ENCODE peak calls at places on chromosomes 13 and 19, in eight cellular contexts. T, B, S, K, Z, X, Q and F are unnamed samples.

GRCh38 chr13:45196091-45196490 is 4.8 kb downstream of the KCTD4 start:
- DNase-seq in T (no peak), S (no peak), Q (no peak), Z (no peak), B (no peak), K (no peak), X (no peak), F (no peak)

GRCh38 chr13:36421447-36421846 is 10.8 kb upstream of the CCNA1 start:
- DNase-seq in B (no peak), Q (no peak), X (no peak), S (no peak), Z (no peak), K (no peak), T (no peak), F (no peak)

GRCh38 chr19:17420267-17420924 is 549 bp downstream of the MVB12A start:
- DNase-seq in K (no peak), T (peak; percentile 59), S (no peak), B (peak; percentile 65), X (no peak), Z (no peak), Q (no peak), F (peak; percentile 29)

GRCh38 chr19:39407394-39407643 is 672 bp downstream of the ZFP36 start:
- DNase-seq in Q (no peak), B (no peak), T (no peak), K (no peak), S (no peak), X (no peak), Z (no peak), F (no peak)

GRCh38 chr13:102799544-102800144 is 725 bp downstream of the BIVM start:
- DNase-seq in X (peak; percentile 13), Z (no peak), K (peak; percentile 8), S (no peak), B (peak; percentile 81), T (peak; percentile 79), Q (peak; percentile 20), F (no peak)

GRCh38 chr19:23318143-23318542 is 67.9 kb upstream of the ZNF724 start:
- DNase-seq in S (no peak), B (no peak), T (no peak), Z (no peak), K (no peak), Q (no peak), X (no peak), F (no peak)

GRCh38 chr13:78161266-78161665 is 242.6 kb upstream of the EDNRB start:
- DNase-seq in X (no peak), S (no peak), Q (no peak), B (no peak), Z (no peak), T (no peak), K (no peak), F (no peak)

GRCh38 chr13:65843314-65843731 is 1386.8 kb downstream of the PCDH9 start:
- DNase-seq in K (no peak), T (no peak), B (no peak), Q (no peak), X (no peak), S (no peak), Z (no peak), F (no peak)

GRCh38 chr19:56263319-56263718 is 9.2 kb upstream of the EDDM13 start:
- DNase-seq in X (no peak), T (no peak), Q (no peak), Z (no peak), S (no peak), B (no peak), K (no peak), F (no peak)

GRCh38 chr13:95641291-95641811 is 3.2 kb downstream of the DZIP1 start:
- DNase-seq in B (no peak), X (no peak), Z (no peak), Q (peak; percentile 8), T (no peak), S (no peak), K (no peak), F (peak; percentile 16)

GRCh38 chr19:52748336-52748950 is 13.6 kb upstream of the ZNF611 start:
- DNase-seq in Q (no peak), B (peak; percentile 50), S (no peak), X (no peak), Z (no peak), K (peak; percentile 22), T (no peak), F (peak; percentile 9)

GRCh38 chr13:25886438-25887214 is 165.2 kb downstream of the SHISA2 start:
- DNase-seq in Z (no peak), K (no peak), B (no peak), Q (no peak), X (no peak), S (no peak), T (no peak), F (no peak)

GRCh38 chr19:39171479-39172465 is 25.0 kb upstream of the NCCRP1 start:
- DNase-seq in K (no peak), T (no peak), S (no peak), X (no peak), B (peak; percentile 2), Q (no peak), Z (no peak), F (no peak)

GRCh38 chr13:107807306-107808073 is 407.8 kb downstream of the LIG4 start:
- DNase-seq in T (no peak), Z (no peak), X (no peak), Q (no peak), K (no peak), S (peak; percentile 55), B (peak; percentile 97), F (no peak)

GRCh38 chr13:50257646-50258045 is 242.4 kb downstream of the KCNRG start:
- DNase-seq in X (no peak), T (no peak), K (no peak), Z (no peak), Q (no peak), B (no peak), S (no peak), F (no peak)

GRCh38 chr13:74978596-74978995 is 503.4 kb downstream of the TBC1D4 start:
- DNase-seq in X (no peak), S (no peak), K (no peak), Q (no peak), T (no peak), B (peak; percentile 25), Z (no peak), F (no peak)

GRCh38 chr13:76019421-76020044 is 383.4 kb downstream of the LMO7 start:
- DNase-seq in Q (peak; percentile 47), B (no peak), K (no peak), X (no peak), Z (no peak), S (no peak), T (no peak), F (peak; percentile 38)

GRCh38 chr13:110559429-110559943 is 2.0 kb downstream of the RAB20 start:
- DNase-seq in T (no peak), Z (no peak), K (no peak), S (no peak), B (no peak), X (no peak), Q (no peak), F (peak; percentile 75)

GRCh38 chr19:1237754-1238372 is at the start of gene CBARP:
- DNase-seq in B (peak; percentile 54), X (peak; percentile 51), Z (peak; percentile 52), Q (peak; percentile 56), S (no peak), T (no peak), K (peak; percentile 15), F (no peak)

GRCh38 chr13:76385606-76386005 is 500.6 kb downstream of the KCTD12 start:
- DNase-seq in X (no peak), S (no peak), T (no peak), B (no peak), Q (no peak), Z (no peak), K (no peak), F (no peak)

GRCh38 chr19:6729573-6730152 is 7.7 kb downstream of the GPR108 start:
- DNase-seq in K (no peak), T (no peak), S (no peak), X (no peak), B (no peak), Q (no peak), Z (no peak), F (no peak)

GRCh38 chr19:577439-578392 is 5.3 kb downstream of the BSG start:
- DNase-seq in Z (no peak), Q (no peak), B (no peak), S (no peak), T (no peak), K (no peak), X (no peak), F (no peak)

GRCh38 chr13:44211753-44212152 is 161.9 kb upstream of the SERP2 start:
- DNase-seq in B (peak; percentile 86), X (no peak), Q (no peak), Z (no peak), K (no peak), T (no peak), S (no peak), F (no peak)

GRCh38 chr19:40055832-40056504 is at the start of gene ZNF780B:
- DNase-seq in Q (peak; percentile 73), T (peak; percentile 53), K (peak; percentile 56), X (peak; percentile 24), Z (peak; percentile 57), B (peak; percentile 79), S (peak; percentile 16), F (peak; percentile 77)

GRCh38 chr19:14343286-14343685 is 38.0 kb upstream of the ADGRE5 start:
- DNase-seq in Q (no peak), B (peak; percentile 12), X (no peak), K (no peak), Z (no peak), T (no peak), S (no peak), F (peak; percentile 74)

GRCh38 chr13:59111711-59112110 is 1052.0 kb downstream of the DIAPH3 start:
- DNase-seq in T (peak; percentile 62), S (no peak), B (no peak), Z (no peak), X (no peak), Q (no peak), K (no peak), F (no peak)

GRCh38 chr13:30312859-30313258 is 5.5 kb upstream of the KATNAL1 start:
- DNase-seq in Z (no peak), T (no peak), B (no peak), Q (no peak), K (no peak), S (no peak), X (no peak), F (no peak)

GRCh38 chr19:52991484-52991883 is 22.2 kb upstream of the ERVV-1 start:
- DNase-seq in T (peak; percentile 63), B (no peak), K (no peak), Q (no peak), S (no peak), Z (no peak), X (no peak), F (no peak)